ENCODE peak calls at places on chromosome 13, in nine cellular contexts. L is EH; R is SIG-M5; S is NCI-H1105; X is NCI-H345; W is stimulated activated CD8-positive, alpha-beta memory T cell treated with anti-CD3 and anti-CD28 coated beads, Interleukin-12 subunit alpha, Interleukin-12 subunit beta, amount 100 ng/mL, for 4 hours; A is GM04504; K is Calu3; I is H1. Q is an unnamed sample.

GRCh38 chr13:37306778-37307544 is 201.5 kb upstream of the CSNK1A1L start:
- DNase-seq in A (peak; percentile 90), K (peak; percentile 12), W (no peak), L (peak; percentile 95), R (no peak), S (no peak), X (no peak), I (no peak), Q (no peak)

GRCh38 chr13:102940143-102940542 is 94.3 kb downstream of the ERCC5 start:
- DNase-seq in S (no peak), A (no peak), X (no peak), L (no peak), W (no peak), R (no peak), K (no peak), I (peak; percentile 19), Q (no peak)

GRCh38 chr13:74444877-74445479 is 310.8 kb upstream of the KLF12 start:
- DNase-seq in R (no peak), L (peak; percentile 17), I (no peak), A (no peak), W (no peak), S (no peak), K (no peak), X (no peak), Q (no peak)

GRCh38 chr13:79780240-79780639 is 299.3 kb downstream of the NDFIP2 start:
- DNase-seq in I (no peak), A (no peak), R (no peak), W (no peak), X (no peak), L (peak; percentile 37), K (no peak), S (no peak), Q (no peak)

GRCh38 chr13:58018865-58019264 is 387.3 kb downstream of the PCDH17 start:
- DNase-seq in L (no peak), X (no peak), S (peak; percentile 79), I (no peak), K (no peak), A (no peak), W (no peak), R (no peak), Q (no peak)

GRCh38 chr13:111904701-111905608 is 162.0 kb upstream of the SOX1 start:
- DNase-seq in I (no peak), W (no peak), X (no peak), A (no peak), K (no peak), L (no peak), S (no peak), R (no peak), Q (no peak)

GRCh38 chr13:65907656-65908441 is 1322.3 kb downstream of the PCDH9 start:
- DNase-seq in S (no peak), R (no peak), L (peak; percentile 65), A (no peak), I (no peak), K (no peak), X (no peak), W (no peak), Q (no peak)

GRCh38 chr13:87527036-87527435 is 144.1 kb upstream of the SLITRK5 start:
- DNase-seq in L (no peak), A (no peak), I (no peak), W (no peak), S (no peak), R (no peak), K (no peak), X (no peak), Q (no peak)

GRCh38 chr13:87872813-87873212 is 201.6 kb downstream of the SLITRK5 start:
- DNase-seq in W (no peak), X (no peak), A (no peak), I (no peak), R (no peak), L (no peak), K (no peak), S (no peak), Q (no peak)

GRCh38 chr13:110509971-110510786 is 51.3 kb downstream of the RAB20 start:
- DNase-seq in K (no peak), R (no peak), I (no peak), X (no peak), W (no peak), S (no peak), L (peak; percentile 56), A (no peak), Q (no peak)

GRCh38 chr13:46122304-46122703 is 17.5 kb upstream of the CPB2 start:
- DNase-seq in S (no peak), L (no peak), A (no peak), W (no peak), R (no peak), X (no peak), K (no peak), I (no peak), Q (no peak)

GRCh38 chr13:61052175-61052574 is 363.5 kb downstream of the PCDH20 start:
- DNase-seq in W (no peak), L (no peak), R (no peak), I (no peak), K (no peak), S (no peak), A (no peak), X (no peak), Q (no peak)

GRCh38 chr13:30256713-30257432 is 50.5 kb downstream of the KATNAL1 start:
- DNase-seq in R (no peak), X (peak; percentile 2), A (peak; percentile 12), W (no peak), S (no peak), K (no peak), L (peak; percentile 23), I (no peak), Q (no peak)

GRCh38 chr13:35163674-35164073 is 221.6 kb downstream of the NBEA start:
- DNase-seq in I (no peak), L (no peak), W (no peak), A (no peak), K (no peak), R (no peak), X (no peak), S (no peak), Q (no peak)

GRCh38 chr13:32811297-32811800 is 204.9 kb upstream of the KL start:
- DNase-seq in I (no peak), A (peak; percentile 32), K (no peak), R (no peak), W (no peak), S (no peak), X (no peak), L (peak; percentile 76), Q (no peak)

GRCh38 chr13:80483157-80483556 is 142.2 kb upstream of the SPRY2 start:
- DNase-seq in I (no peak), S (no peak), R (no peak), X (no peak), L (no peak), A (no peak), W (no peak), K (no peak), Q (no peak)

GRCh38 chr13:34587586-34587985 is 354.5 kb upstream of the NBEA start:
- DNase-seq in X (no peak), A (no peak), I (no peak), W (no peak), R (no peak), K (no peak), L (no peak), S (no peak), Q (no peak)

GRCh38 chr13:51760592-51760991 is 43.4 kb downstream of the DHRS12 start:
- DNase-seq in L (no peak), K (no peak), I (no peak), W (no peak), R (no peak), S (no peak), X (no peak), A (no peak), Q (no peak)

GRCh38 chr13:48160879-48161278 is 66.0 kb upstream of the MED4 start:
- DNase-seq in W (no peak), S (no peak), X (no peak), R (no peak), A (peak; percentile 16), I (no peak), K (no peak), L (peak; percentile 14), Q (no peak)

GRCh38 chr13:43335669-43336068 is 312.3 kb downstream of the DNAJC15 start:
- DNase-seq in L (no peak), K (no peak), R (no peak), A (no peak), W (no peak), S (no peak), X (no peak), I (no peak), Q (no peak)

GRCh38 chr13:38415233-38415632 is 65.6 kb downstream of the UFM1 start:
- DNase-seq in W (no peak), L (no peak), A (no peak), I (no peak), R (no peak), K (no peak), X (no peak), S (no peak), Q (no peak)

GRCh38 chr13:110334256-110334655 is 27.2 kb downstream of the COL4A2 start:
- DNase-seq in W (no peak), A (no peak), K (no peak), S (no peak), I (no peak), X (no peak), R (no peak), L (peak; percentile 91), Q (no peak)

Q was measured in activated gamma-delta T cell.